ENCODE peak calls at places on chromosomes 16 and 17, in eight cellular contexts. D is lower lobe of right lung; H is neural progenitor cell; E is ovary; A is SK-N-SH; T is body of pancreas; F is CD4-positive, CD25-positive, alpha-beta regulatory T cell; J is ascending aorta. N is an unnamed sample.

GRCh38 chr16:49679085-49679484 is 176.8 kb downstream of the ZNF423 start:
- DNase-seq in D (no peak), H (no peak), E (no peak), A (no peak), T (no peak), F (no peak), J (no peak), N (no peak)

GRCh38 chr16:86362155-86362849 is 148.0 kb upstream of the FOXF1 start:
- DNase-seq in D (no peak), H (no peak), E (no peak), A (no peak), T (no peak), F (no peak), J (no peak), N (no peak)

GRCh38 chr17:386145-386876 is 33.7 kb upstream of the RPH3AL start:
- DNase-seq in D (peak), H (peak), E (peak), A (peak), T (peak), F (peak), J (peak), N (peak)

GRCh38 chr17:76407509-76407908 is 23.1 kb downstream of the SPHK1 start:
- DNase-seq in D (peak), H (no peak), E (no peak), A (no peak), T (peak), F (no peak), J (no peak), N (no peak)

GRCh38 chr17:47850692-47851573 is at the start of gene SP6:
- DNase-seq in D (peak), H (peak), E (peak), A (peak), T (peak), F (peak), J (no peak), N (peak)

GRCh38 chr16:20411055-20411454 is 1.7 kb downstream of the ACSM5 start:
- DNase-seq in D (no peak), H (no peak), E (no peak), A (no peak), T (no peak), F (no peak), J (no peak), N (no peak)

GRCh38 chr16:49867234-49867633 is 11.3 kb upstream of the ZNF423 start:
- DNase-seq in D (no peak), H (no peak), E (no peak), A (peak), T (no peak), F (no peak), J (no peak), N (no peak)

GRCh38 chr17:7004398-7005253 is 7.8 kb upstream of the RNASEK start:
- DNase-seq in D (no peak), H (peak), E (no peak), A (peak), T (no peak), F (peak), J (no peak), N (no peak)

GRCh38 chr16:85037050-85037410 is 9.4 kb downstream of the KIAA0513 start:
- DNase-seq in D (no peak), H (no peak), E (no peak), A (no peak), T (peak), F (no peak), J (no peak), N (no peak)

GRCh38 chr17:66654341-66654740 is 180.6 kb upstream of the CACNG5 start:
- DNase-seq in D (no peak), H (no peak), E (no peak), A (no peak), T (no peak), F (no peak), J (no peak), N (no peak)

GRCh38 chr16:70298988-70299938 is at the start of gene DDX19B:
- DNase-seq in D (peak), H (peak), E (peak), A (peak), T (peak), F (peak), J (peak), N (peak)

GRCh38 chr17:79080349-79080748 is 5.7 kb downstream of the ENGASE start:
- DNase-seq in D (no peak), H (no peak), E (no peak), A (peak), T (no peak), F (no peak), J (no peak), N (no peak)

GRCh38 chr16:28925386-28926228 is 569 bp upstream of the RABEP2 start:
- DNase-seq in D (peak), H (peak), E (no peak), A (no peak), T (peak), F (peak), J (peak), N (peak)

GRCh38 chr16:86862596-86862995 is 284.2 kb downstream of the FOXL1 start:
- DNase-seq in D (no peak), H (no peak), E (no peak), A (no peak), T (peak), F (no peak), J (no peak), N (no peak)

GRCh38 chr17:80802626-80803450 is 188.8 kb upstream of the CHMP6 start:
- DNase-seq in D (no peak), H (no peak), E (no peak), A (no peak), T (peak), F (no peak), J (peak), N (peak)

GRCh38 chr17:31394544-31394943 is 3.1 kb downstream of the RAB11FIP4 start:
- DNase-seq in D (no peak), H (peak), E (peak), A (no peak), T (peak), F (peak), J (peak), N (no peak)

GRCh38 chr17:5042152-5043022 is 7.2 kb upstream of the SLC52A1 start:
- DNase-seq in D (no peak), H (no peak), E (no peak), A (no peak), T (no peak), F (peak), J (no peak), N (no peak)

GRCh38 chr16:84884311-84885023 is 64.7 kb downstream of the CRISPLD2 start:
- DNase-seq in D (no peak), H (peak), E (peak), A (no peak), T (peak), F (no peak), J (no peak), N (no peak)

GRCh38 chr16:57600048-57600835 is 28.2 kb upstream of the ADGRG1 start:
- DNase-seq in D (peak), H (peak), E (no peak), A (peak), T (peak), F (no peak), J (peak), N (peak)

GRCh38 chr17:29046440-29046839 is 3.5 kb downstream of the PIPOX start:
- DNase-seq in D (no peak), H (no peak), E (no peak), A (no peak), T (no peak), F (no peak), J (no peak), N (no peak)

GRCh38 chr17:33778505-33779398 is 476.3 kb upstream of the CCL2 start:
- DNase-seq in D (no peak), H (peak), E (peak), A (peak), T (peak), F (peak), J (no peak), N (peak)

DNA sequence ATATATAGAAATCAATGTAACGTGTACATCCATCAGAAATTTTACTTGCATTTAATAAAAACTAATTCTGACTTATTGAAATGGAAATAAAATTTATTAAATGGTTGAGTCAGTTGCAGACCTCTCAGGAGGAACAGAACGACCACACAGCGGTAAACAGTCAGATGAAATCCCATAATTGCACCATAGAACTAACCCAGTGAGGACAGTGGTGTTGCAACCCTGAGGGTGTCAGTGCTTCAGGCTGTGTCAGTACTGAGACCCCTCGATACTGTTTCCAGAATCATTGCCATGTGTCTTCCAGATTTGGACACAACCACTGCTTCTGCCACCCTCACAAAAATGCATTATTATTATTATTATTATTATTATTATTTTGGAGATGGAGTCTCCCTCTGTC is 29.0 kb upstream of the SSTR2 start:
- DNase-seq in D (no peak), H (no peak), E (no peak), A (no peak), T (no peak), F (no peak), J (no peak), N (no peak)
- H3K27ac ChIP-seq in D (no peak), H (no peak), E (no peak), A (no peak), T (no peak), F (no peak), J (no peak), N (no peak)

DNA sequence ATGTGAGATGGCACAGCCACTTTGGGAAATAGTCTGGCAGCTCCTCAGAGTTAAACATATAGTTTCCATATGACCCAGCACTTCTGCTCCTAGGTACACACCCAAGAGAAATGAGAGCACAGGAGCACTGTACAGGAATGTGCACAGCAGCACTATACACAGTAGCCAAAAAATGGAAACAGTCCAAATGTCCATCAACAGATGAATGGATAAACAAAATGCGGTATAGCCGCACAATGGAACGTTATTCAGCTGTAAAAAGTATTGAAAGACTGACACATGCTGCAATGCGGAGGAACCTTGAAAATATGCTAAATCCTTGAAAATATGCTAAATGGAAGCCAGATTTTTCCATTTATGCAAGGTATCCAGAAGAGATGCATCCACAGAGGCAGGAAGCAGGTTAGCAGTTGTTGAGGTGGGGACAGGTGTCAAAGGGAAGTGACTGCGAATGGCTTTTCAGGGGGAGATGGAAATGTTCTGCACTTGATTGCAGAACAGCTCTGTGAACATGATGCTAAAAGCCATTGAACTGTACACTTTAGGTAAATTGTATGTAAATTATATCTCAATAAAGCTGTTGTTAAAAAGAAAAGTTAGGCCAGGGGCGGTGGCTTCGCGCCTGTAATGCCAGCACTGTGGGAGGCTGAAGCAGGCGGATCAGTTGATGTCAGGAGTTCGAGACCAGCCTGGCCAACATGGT is 80.7 kb downstream of the MPRIP start:
- DNase-seq in D (no peak), H (no peak), E (no peak), A (no peak), T (no peak), F (no peak), J (no peak), N (no peak)
- H3K27ac ChIP-seq in D (no peak), H (no peak), E (no peak), A (no peak), T (no peak), F (no peak), J (no peak), N (no peak)

GRCh38 chr16:30927789-30928378 is 4.5 kb downstream of the FBXL19 start:
- DNase-seq in D (no peak), H (peak), E (peak), A (peak), T (peak), F (no peak), J (no peak), N (peak)

GRCh38 chr16:30930160-30930571 is 6.8 kb downstream of the FBXL19 start:
- DNase-seq in D (no peak), H (no peak), E (peak), A (no peak), T (no peak), F (no peak), J (no peak), N (no peak)

GRCh38 chr16:30929167-30929566 is 5.8 kb downstream of the FBXL19 start:
- DNase-seq in D (no peak), H (no peak), E (no peak), A (no peak), T (no peak), F (no peak), J (no peak), N (no peak)

GRCh38 chr16:30928390-30928789 is 5.0 kb downstream of the FBXL19 start:
- DNase-seq in D (no peak), H (no peak), E (peak), A (no peak), T (no peak), F (no peak), J (no peak), N (no peak)

GRCh38 chr16:30931068-30931655 is 7.8 kb downstream of the FBXL19 start:
- DNase-seq in D (no peak), H (no peak), E (no peak), A (no peak), T (no peak), F (no peak), J (no peak), N (no peak)
- H3K27ac ChIP-seq in D (no peak), H (no peak), E (no peak), A (no peak), T (no peak), F (no peak), J (no peak), N (no peak)

GRCh38 chr17:50480854-50481490 is 2.3 kb downstream of the RSAD1 start:
- DNase-seq in D (no peak), H (no peak), E (no peak), A (no peak), T (no peak), F (no peak), J (no peak), N (no peak)

GRCh38 chr17:50482516-50482915 is 3.9 kb downstream of the RSAD1 start:
- DNase-seq in D (peak), H (peak), E (peak), A (peak), T (peak), F (peak), J (peak), N (peak)

GRCh38 chr17:50481648-50482047 is 3.0 kb downstream of the RSAD1 start:
- DNase-seq in D (no peak), H (no peak), E (no peak), A (no peak), T (no peak), F (no peak), J (no peak), N (no peak)

GRCh38 chr17:50483266-50483665 is 4.6 kb downstream of the RSAD1 start:
- DNase-seq in D (peak), H (no peak), E (no peak), A (no peak), T (no peak), F (no peak), J (no peak), N (no peak)

DNA sequence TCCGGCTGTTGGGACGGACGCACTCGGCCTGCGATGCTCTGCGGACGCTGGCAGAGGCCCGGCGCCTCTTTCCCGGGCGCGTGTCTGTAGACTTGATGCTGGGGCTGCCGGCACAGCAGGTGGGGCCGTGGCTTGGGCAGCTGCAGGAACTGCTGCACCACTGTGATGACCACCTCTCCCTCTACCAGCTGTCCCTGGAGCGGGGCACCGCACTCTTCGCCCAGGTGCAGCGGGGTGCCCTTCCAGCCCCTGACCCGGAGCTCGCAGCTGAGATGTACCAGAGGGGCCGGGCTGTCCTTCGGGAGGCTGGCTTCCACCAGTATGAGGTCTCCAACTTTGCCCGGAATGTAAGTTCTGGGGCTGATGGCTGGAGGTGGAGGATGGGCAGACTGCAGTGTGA is 3.5 kb downstream of the RSAD1 start:
- DNase-seq in D (peak), H (no peak), E (peak), A (no peak), T (no peak), F (no peak), J (peak), N (no peak)
- H3K27ac ChIP-seq in D (no peak), H (no peak), E (no peak), A (peak), T (peak), F (peak), J (peak), N (no peak)

DNA sequence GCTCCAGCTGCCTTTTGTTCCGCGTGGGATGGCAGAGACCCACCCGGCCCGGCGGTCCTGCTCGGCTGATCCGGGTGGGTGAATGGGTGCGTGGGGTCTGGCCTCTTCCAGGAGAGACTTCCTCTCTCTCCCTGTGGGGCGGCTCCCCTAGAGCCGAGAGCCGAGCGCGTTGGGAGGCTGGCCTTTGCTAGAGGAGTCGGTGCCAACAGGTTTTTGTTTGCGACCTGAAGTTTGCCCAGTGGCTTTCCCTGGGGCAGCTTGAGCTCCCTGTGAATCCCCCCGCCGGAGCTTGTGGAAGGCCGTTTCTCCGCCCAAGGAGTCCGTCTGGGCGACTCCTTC is 970 bp downstream of the EPN2 start:
- DNase-seq in D (peak), H (peak), E (peak), A (peak), T (peak), F (no peak), J (peak), N (peak)
- H3K27ac ChIP-seq in D (peak), H (no peak), E (peak), A (peak), T (peak), F (no peak), J (peak), N (peak)

N was measured in WERI-Rb-1.